ENCODE peak calls at places on chromosomes 16 and 17, in seven cellular contexts. I is NAMALWA; L is non-pigmented ciliary epithelial cell; M is stimulated activated CD8-positive, alpha-beta memory T cell treated with anti-CD3 and anti-CD28 coated beads, Interleukin-7, amount 100 ng/mL, for 1 hour; Q is ELR; T is activated CD8-positive, alpha-beta memory T cell treated with anti-CD3 and anti-CD28 coated beads for 24 hours; C is HS-27A. Z is an unnamed sample.

GRCh38 chr17:67415291-67415690 is 38.2 kb downstream of the PITPNC1 start:
- DNase-seq in I (no peak), L (no peak), M (no peak), Q (no peak), T (peak; percentile 33), C (no peak), Z (peak; percentile 61)

GRCh38 chr17:82836823-82837357 is 2.9 kb downstream of the ZNF750 start:
- DNase-seq in I (no peak), L (no peak), M (no peak), Q (peak; percentile 17), T (no peak), C (no peak), Z (no peak)

GRCh38 chr16:55508941-55509920 is at the start of gene LPCAT2:
- DNase-seq in I (no peak), L (no peak), M (no peak), Q (peak; percentile 91), T (no peak), C (no peak), Z (peak; percentile 81)

GRCh38 chr17:56681561-56682266 is 88.2 kb downstream of the NOG start:
- DNase-seq in I (peak; percentile 8), L (peak; percentile 88), M (no peak), Q (peak; percentile 95), T (no peak), C (peak; percentile 80), Z (no peak)

GRCh38 chr16:67431077-67431804 is at the start of gene HSD11B2:
- DNase-seq in I (no peak), L (no peak), M (no peak), Q (peak; percentile 63), T (peak; percentile 75), C (no peak), Z (peak; percentile 88)

GRCh38 chr17:13297198-13297597 is 279.4 kb upstream of the ELAC2 start:
- DNase-seq in I (no peak), L (no peak), M (no peak), Q (no peak), T (no peak), C (no peak), Z (no peak)

GRCh38 chr16:63512910-63513309 is 1476.7 kb upstream of the CDH8 start:
- DNase-seq in I (no peak), L (no peak), M (no peak), Q (no peak), T (no peak), C (no peak), Z (no peak)

GRCh38 chr16:15775663-15776304 is 81.0 kb downstream of the MYH11 start:
- DNase-seq in I (no peak), L (no peak), M (no peak), Q (peak; percentile 7), T (no peak), C (no peak), Z (no peak)

GRCh38 chr16:72428611-72429376 is 256.8 kb upstream of the PMFBP1 start:
- DNase-seq in I (no peak), L (no peak), M (no peak), Q (no peak), T (no peak), C (no peak), Z (no peak)

GRCh38 chr17:31373150-31374082 is 18.1 kb upstream of the RAB11FIP4 start:
- DNase-seq in I (peak; percentile 80), L (peak; percentile 26), M (no peak), Q (peak; percentile 77), T (no peak), C (peak; percentile 14), Z (no peak)

GRCh38 chr17:41397003-41397665 is at the start of gene KRT31:
- DNase-seq in I (no peak), L (no peak), M (no peak), Q (no peak), T (no peak), C (no peak), Z (no peak)

GRCh38 chr17:68512967-68513474 is 791 bp downstream of the PRKAR1A start:
- DNase-seq in I (peak; percentile 48), L (no peak), M (no peak), Q (peak; percentile 67), T (no peak), C (peak; percentile 17), Z (no peak)

GRCh38 chr16:84658690-84659089 is 10.4 kb downstream of the KLHL36 start:
- DNase-seq in I (no peak), L (no peak), M (no peak), Q (no peak), T (no peak), C (no peak), Z (peak; percentile 68)

GRCh38 chr16:23729503-23730424 is 16.7 kb upstream of the ERN2 start:
- DNase-seq in I (no peak), L (no peak), M (no peak), Q (peak; percentile 28), T (no peak), C (no peak), Z (no peak)

GRCh38 chr17:68640601-68641000 is 39.4 kb upstream of the FAM20A start:
- DNase-seq in I (no peak), L (no peak), M (no peak), Q (no peak), T (no peak), C (no peak), Z (no peak)

GRCh38 chr16:57507414-57508083 is 21.3 kb upstream of the DOK4 start:
- DNase-seq in I (no peak), L (no peak), M (no peak), Q (no peak), T (no peak), C (no peak), Z (no peak)

GRCh38 chr17:47789611-47790520 is 31.7 kb downstream of the OSBPL7 start:
- DNase-seq in I (no peak), L (no peak), M (peak; percentile 13), Q (peak; percentile 73), T (peak; percentile 82), C (no peak), Z (peak; percentile 48)

GRCh38 chr16:23835390-23836077 is at the start of gene PRKCB:
- DNase-seq in I (peak; percentile 92), L (no peak), M (peak; percentile 85), Q (no peak), T (peak; percentile 97), C (no peak), Z (peak; percentile 63)

GRCh38 chr16:4360538-4361021 is 9.5 kb upstream of the PAM16 start:
- DNase-seq in I (peak; percentile 34), L (no peak), M (no peak), Q (no peak), T (no peak), C (no peak), Z (no peak)

GRCh38 chr17:76370261-76370993 is 14.0 kb upstream of the SPHK1 start:
- DNase-seq in I (no peak), L (peak; percentile 87), M (no peak), Q (peak; percentile 100), T (no peak), C (peak; percentile 71), Z (peak; percentile 63)

GRCh38 chr17:13575922-13576419 is 25.8 kb downstream of the HS3ST3A1 start:
- DNase-seq in I (no peak), L (no peak), M (no peak), Q (no peak), T (no peak), C (no peak), Z (no peak)

GRCh38 chr16:89381788-89382187 is 108.6 kb downstream of the ANKRD11 start:
- DNase-seq in I (no peak), L (no peak), M (no peak), Q (no peak), T (no peak), C (no peak), Z (peak; percentile 75)

GRCh38 chr17:6047966-6048365 is 22.2 kb upstream of the WSCD1 start:
- DNase-seq in I (no peak), L (no peak), M (no peak), Q (no peak), T (no peak), C (no peak), Z (no peak)

GRCh38 chr17:82949361-82949760 is 109.5 kb upstream of the ZNF750 start:
- DNase-seq in I (no peak), L (no peak), M (no peak), Q (no peak), T (no peak), C (no peak), Z (no peak)

GRCh38 chr16:82329504-82330192 is 159.6 kb upstream of the MPHOSPH6 start:
- DNase-seq in I (no peak), L (no peak), M (no peak), Q (no peak), T (no peak), C (no peak), Z (peak; percentile 81)

GRCh38 chr16:67280090-67281015 is 1.0 kb downstream of the PLEKHG4 start:
- DNase-seq in I (no peak), L (no peak), M (no peak), Q (no peak), T (no peak), C (no peak), Z (no peak)

GRCh38 chr16:83952940-83953795 is at the start of gene OSGIN1:
- DNase-seq in I (peak; percentile 48), L (peak; percentile 59), M (peak; percentile 32), Q (peak; percentile 98), T (peak; percentile 89), C (peak; percentile 87), Z (peak; percentile 97)

GRCh38 chr17:39073916-39074315 is 77.5 kb downstream of the PLXDC1 start:
- DNase-seq in I (no peak), L (no peak), M (no peak), Q (no peak), T (no peak), C (no peak), Z (no peak)

GRCh38 chr17:7929158-7930029 is at the start of gene KCNAB3:
- DNase-seq in I (peak; percentile 82), L (no peak), M (no peak), Q (peak; percentile 79), T (no peak), C (no peak), Z (no peak)

GRCh38 chr17:54898576-54898975 is 2.1 kb upstream of the TOM1L1 start:
- DNase-seq in I (no peak), L (no peak), M (no peak), Q (no peak), T (no peak), C (no peak), Z (no peak)

GRCh38 chr17:7897773-7898172 is 9.2 kb downstream of the CHD3 start:
- DNase-seq in I (no peak), L (no peak), M (no peak), Q (peak; percentile 69), T (no peak), C (no peak), Z (no peak)

GRCh38 chr16:57081744-57082143 is 10.6 kb upstream of the CPNE2 start:
- DNase-seq in I (no peak), L (no peak), M (no peak), Q (no peak), T (no peak), C (no peak), Z (no peak)

GRCh38 chr16:12998376-12999085 is 97.1 kb downstream of the SHISA9 start:
- DNase-seq in I (no peak), L (no peak), M (no peak), Q (no peak), T (no peak), C (no peak), Z (no peak)

GRCh38 chr17:39787743-39788484 is 50.2 kb downstream of the GRB7 start:
- DNase-seq in I (no peak), L (no peak), M (no peak), Q (peak; percentile 29), T (no peak), C (no peak), Z (no peak)

GRCh38 chr17:72761893-72762622 is 330.4 kb downstream of the SLC39A11 start:
- DNase-seq in I (no peak), L (no peak), M (no peak), Q (no peak), T (no peak), C (no peak), Z (no peak)

GRCh38 chr16:89697161-89697615 is 4.3 kb downstream of the SPATA2L start:
- DNase-seq in I (no peak), L (no peak), M (no peak), Q (no peak), T (no peak), C (no peak), Z (peak; percentile 54)

GRCh38 chr16:12758031-12758669 is 45.5 kb downstream of the CPPED1 start:
- DNase-seq in I (no peak), L (no peak), M (no peak), Q (no peak), T (no peak), C (no peak), Z (no peak)

GRCh38 chr17:82595893-82596292 is 52.4 kb downstream of the WDR45B start:
- DNase-seq in I (no peak), L (no peak), M (no peak), Q (no peak), T (no peak), C (no peak), Z (no peak)

Z was measured in left lobe of liver.